ENCODE peak calls at places on chromosome 3, in seven cellular contexts. T is WERI-Rb-1; C is foreskin fibroblast; G is activated naive CD4-positive, alpha-beta T cell treated with anti-CD3 and anti-CD28 coated beads for 36 hours; V is breast epithelium; N is GM03348; H is amniotic stem cell. L is an unnamed sample.

GRCh38 chr3:148319161-148319915 is 378.4 kb upstream of the AGTR1 start:
- DNase-seq in H (peak; percentile 22), V (no peak), T (no peak), N (peak; percentile 54), C (peak; percentile 82), G (no peak), L (peak; percentile 15)

GRCh38 chr3:15823092-15823491 is 25.3 kb upstream of the ANKRD28 start:
- DNase-seq in G (no peak), T (peak; percentile 63), H (no peak), V (no peak), C (no peak), N (no peak), L (no peak)

GRCh38 chr3:71515640-71516383 is 67.7 kb downstream of the FOXP1 start:
- DNase-seq in C (no peak), N (no peak), V (no peak), G (no peak), H (no peak), T (no peak), L (no peak)

GRCh38 chr3:164417955-164418354 is 660.3 kb downstream of the SI start:
- DNase-seq in H (no peak), V (no peak), C (no peak), G (no peak), T (no peak), N (no peak), L (no peak)

GRCh38 chr3:141441381-141442365 is 45.2 kb upstream of the RASA2 start:
- DNase-seq in G (peak; percentile 91), H (peak; percentile 48), T (peak; percentile 65), N (peak; percentile 73), V (no peak), C (peak; percentile 73), L (no peak)

GRCh38 chr3:146100180-146100579 is 60.8 kb downstream of the PLOD2 start:
- DNase-seq in V (no peak), N (no peak), G (no peak), H (no peak), C (no peak), T (no peak), L (no peak)

GRCh38 chr3:182242563-182242962 is 530.8 kb downstream of the SOX2 start:
- DNase-seq in G (no peak), V (no peak), H (no peak), T (no peak), N (no peak), C (no peak), L (no peak)

GRCh38 chr3:40290396-40290795 is 19.1 kb upstream of the EIF1B start:
- DNase-seq in T (no peak), C (no peak), H (no peak), V (no peak), N (no peak), G (no peak), L (no peak)

GRCh38 chr3:36909181-36909580 is 35.7 kb downstream of the TRANK1 start:
- DNase-seq in G (no peak), H (no peak), V (no peak), C (no peak), T (no peak), N (no peak), L (no peak)

GRCh38 chr3:13349823-13350222 is 70.3 kb downstream of the NUP210 start:
- DNase-seq in C (no peak), G (no peak), T (no peak), N (no peak), V (no peak), H (no peak), L (no peak)

GRCh38 chr3:63824309-63824708 is 5.2 kb downstream of the C3orf49 start:
- DNase-seq in N (no peak), C (peak; percentile 81), G (no peak), T (no peak), H (peak; percentile 4), V (no peak), L (no peak)

GRCh38 chr3:17063591-17063990 is 178.8 kb downstream of the PLCL2 start:
- DNase-seq in H (no peak), V (no peak), G (no peak), T (no peak), C (no peak), N (no peak), L (no peak)

GRCh38 chr3:173401369-173401768 is 3.8 kb downstream of the NLGN1 start:
- DNase-seq in C (no peak), G (no peak), V (no peak), N (no peak), H (no peak), T (no peak), L (no peak)

GRCh38 chr3:172249039-172249438 is 199.2 kb downstream of the GHSR start:
- DNase-seq in T (no peak), C (peak; percentile 79), N (peak; percentile 31), G (no peak), H (no peak), V (no peak), L (no peak)

L was measured in AG09319.